ENCODE peak calls at places on chromosomes 12 and 14, in seven cellular contexts. E is right lobe of liver, M is H1, B is lung, K is uterus, R is adrenal gland, V is mucosa of descending colon. Q is an unnamed sample. For H3K36me3, the result is how much of the 10 kb centered on the place peaks cover.

GRCh38 chr12:65306603-65307501 is 28.4 kb downstream of the MSRB3 start:
- DNase-seq in K (peak), V (no peak), B (no peak), M (no peak), R (no peak), E (no peak), Q (no peak)

GRCh38 chr14:64963611-64964010 is 8.5 kb downstream of the RAB15 start:
- DNase-seq in R (no peak), K (no peak), E (no peak), B (no peak), M (no peak), V (no peak), Q (no peak)

GRCh38 chr14:79680087-79680486 is 531.2 kb downstream of the DIO2 start:
- DNase-seq in R (no peak), M (no peak), K (no peak), B (no peak), E (no peak), V (no peak), Q (no peak)

GRCh38 chr14:104681689-104682074 is 7.7 kb upstream of the INF2 start:
- DNase-seq in K (peak), E (peak), B (peak), R (peak), V (peak), M (peak), Q (peak)

GRCh38 chr12:49442915-49443314 is 75.7 kb downstream of the SPATS2 start:
- DNase-seq in B (no peak), R (no peak), K (no peak), M (no peak), E (no peak), V (no peak), Q (no peak)

GRCh38 chr12:59164991-59165718 is 244.9 kb upstream of the LRIG3 start:
- DNase-seq in R (no peak), B (no peak), M (no peak), K (no peak), E (no peak), V (no peak), Q (no peak)

GRCh38 chr12:24500466-24501232 is 448.3 kb downstream of the BCAT1 start:
- DNase-seq in K (no peak), M (no peak), E (peak), R (no peak), V (no peak), B (no peak), Q (no peak)

GRCh38 chr14:22650960-22651521 is 6.9 kb upstream of the OR6J1 start:
- DNase-seq in E (no peak), M (peak), B (no peak), V (no peak), R (no peak), K (no peak), Q (no peak)

GRCh38 chr14:56854325-56854724 is 44.0 kb upstream of the OTX2 start:
- DNase-seq in M (no peak), R (no peak), B (no peak), E (no peak), V (no peak), K (no peak), Q (no peak)

GRCh38 chr12:452667-453210 is 7.0 kb upstream of the B4GALNT3 start:
- DNase-seq in K (no peak), M (no peak), E (no peak), B (no peak), R (peak), V (peak), Q (no peak)
- TF ChIP-seq CTCF in K (no peak), M (no peak), E (no peak), B (no peak), R (peak), V (no peak), Q (no peak)

GRCh38 chr12:69524755-69525509 is 54.7 kb downstream of the FRS2 start:
- DNase-seq in M (no peak), B (no peak), V (no peak), K (no peak), R (no peak), E (no peak), Q (no peak)
- H3K4me3 ChIP-seq in M (no peak), B (no peak), V (no peak), K (no peak), R (no peak), E (no peak), Q (no peak)

GRCh38 chr14:95039993-95040348 is 117.4 kb downstream of the DICER1 start:
- DNase-seq in K (no peak), M (no peak), B (peak), R (no peak), E (no peak), V (no peak), Q (no peak)

GRCh38 chr14:95040723-95041476 is 116.4 kb downstream of the DICER1 start:
- DNase-seq in B (peak), V (no peak), R (no peak), M (no peak), K (no peak), E (no peak), Q (no peak)

GRCh38 chr14:95043314-95043713 is 114.0 kb downstream of the DICER1 start:
- DNase-seq in E (no peak), K (no peak), B (no peak), R (no peak), V (no peak), M (no peak), Q (no peak)

GRCh38 chr14:95039259-95039992 is 117.9 kb downstream of the DICER1 start:
- DNase-seq in K (no peak), M (no peak), R (no peak), E (no peak), B (peak), V (no peak), Q (no peak)

DNA sequence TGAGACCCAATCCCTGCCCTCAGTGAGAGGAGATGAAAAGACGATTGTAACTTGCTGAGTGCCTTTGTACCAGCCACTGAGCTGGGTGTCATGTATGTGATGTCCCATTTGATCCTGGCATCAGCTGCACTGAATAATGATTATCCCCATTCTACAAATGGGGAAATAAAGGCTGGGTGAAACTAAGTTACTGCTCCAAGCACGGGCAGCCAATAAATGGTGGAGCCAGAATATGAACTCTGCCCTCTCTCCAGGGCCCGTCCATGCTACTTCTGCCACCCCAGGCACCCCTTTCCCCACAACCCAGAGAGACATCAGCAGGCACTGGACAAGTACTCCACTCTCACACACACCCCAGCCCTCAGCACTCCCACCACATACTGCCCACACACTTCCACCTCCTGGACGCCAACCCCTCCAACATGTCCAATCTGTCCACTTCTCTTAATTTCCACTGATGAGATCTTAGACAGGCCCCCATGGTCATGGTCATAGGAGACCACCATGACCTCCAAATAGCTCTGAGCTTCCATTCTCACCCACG is 115.8 kb downstream of the DICER1 start:
- DNase-seq in M (no peak), R (no peak), V (no peak), B (no peak), E (no peak), K (no peak), Q (no peak)
- H3K36me3 ChIP-seq in M (under half), R (under half), V (under half), B (under half), E (under half), K (under half), Q (under half)

GRCh38 chr12:92719674-92720073 is 16.9 kb downstream of the PLEKHG7 start:
- DNase-seq in E (no peak), V (no peak), B (no peak), R (peak), M (no peak), K (no peak), Q (no peak)

GRCh38 chr12:92715625-92716024 is 12.8 kb downstream of the PLEKHG7 start:
- DNase-seq in E (no peak), B (no peak), V (no peak), M (no peak), K (no peak), R (no peak), Q (no peak)

GRCh38 chr12:92718483-92718985 is 15.7 kb downstream of the PLEKHG7 start:
- DNase-seq in B (no peak), V (no peak), M (no peak), K (no peak), R (no peak), E (no peak), Q (no peak)

GRCh38 chr12:92721130-92721529 is 18.3 kb downstream of the PLEKHG7 start:
- DNase-seq in R (no peak), K (no peak), M (no peak), V (no peak), B (no peak), E (no peak), Q (no peak)

GRCh38 chr12:92717202-92717601 is 14.4 kb downstream of the PLEKHG7 start:
- DNase-seq in B (no peak), V (no peak), R (peak), K (no peak), M (no peak), E (no peak), Q (no peak)
- TF ChIP-seq CTCF in B (no peak), V (no peak), R (peak), K (no peak), M (peak), E (peak), Q (no peak)

DNA sequence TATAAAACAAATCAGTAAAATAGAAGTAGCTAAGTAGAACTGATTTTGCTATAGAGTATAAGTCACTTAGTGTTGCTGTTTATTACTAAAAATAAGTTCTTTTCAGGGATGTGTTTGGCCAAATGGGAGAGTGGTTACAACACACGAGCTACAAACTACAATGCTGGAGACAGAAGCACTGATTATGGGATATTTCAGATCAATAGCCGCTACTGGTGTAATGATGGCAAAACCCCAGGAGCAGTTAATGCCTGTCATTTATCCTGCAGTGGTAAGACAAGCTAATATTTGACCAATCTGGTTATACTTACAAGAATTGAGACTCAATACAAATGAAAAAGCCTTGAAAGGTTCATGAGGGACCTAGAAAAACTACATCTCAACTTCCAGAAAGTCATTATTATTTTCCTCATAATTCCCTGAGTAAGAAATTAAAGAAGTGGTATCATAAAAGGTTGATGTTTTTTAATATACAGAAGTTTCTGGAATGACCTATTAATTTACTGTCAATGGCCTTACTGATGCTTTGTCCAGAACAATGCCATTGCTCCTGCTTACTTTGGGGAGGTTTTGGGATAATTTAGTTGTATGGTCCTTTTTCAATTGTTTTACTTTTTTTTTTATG is 1.9 kb downstream of the LYZ start:
- DNase-seq in E (no peak), M (no peak), V (no peak), B (no peak), R (no peak), K (no peak), Q (no peak)
- H3K4me3 ChIP-seq in E (peak), M (no peak), V (no peak), B (no peak), R (no peak), K (no peak), Q (no peak)

DNA sequence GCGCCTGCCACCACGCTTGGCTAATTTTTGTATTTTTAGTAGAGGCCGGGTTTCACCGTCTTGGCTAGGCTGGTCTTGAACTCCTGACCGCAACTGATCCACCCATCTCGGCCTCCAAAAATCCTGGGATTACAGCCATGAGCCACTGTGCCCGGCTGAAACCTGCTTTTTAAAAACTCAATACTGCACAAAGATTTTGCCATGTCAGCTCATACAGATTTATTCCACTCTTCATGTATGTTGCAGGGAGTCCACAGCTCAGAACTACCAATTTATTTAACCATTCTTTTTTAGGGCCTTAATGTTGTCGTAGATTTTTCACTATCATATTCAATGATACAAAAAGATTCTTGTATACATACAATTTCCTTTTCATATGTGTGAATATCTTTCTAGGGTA is 20.0 kb downstream of the ZCCHC8 start:
- DNase-seq in K (no peak), R (no peak), B (no peak), M (no peak), V (no peak), E (no peak), Q (no peak)
- H3K36me3 ChIP-seq in K (under half), R (half or more), B (under half), M (under half), V (under half), E (under half), Q (half or more)

Q was measured in thyroid gland.